ENCODE peak calls at places on chromosomes 2 and 18, in seven cellular contexts. T, W, B, K, J, M and A are unnamed samples.

GRCh38 chr2:98037666-98038339 is 42.1 kb upstream of the TMEM131 start:
- DNase-seq in M (peak), W (no peak), K (no peak), J (no peak), T (no peak), B (no peak), A (peak)

GRCh38 chr2:72932045-72932444 is 14.7 kb downstream of the EMX1 start:
- DNase-seq in M (no peak), K (no peak), T (no peak), B (no peak), W (no peak), J (no peak), A (no peak)

GRCh38 chr2:221571108-221571390 is 1.1 kb downstream of the EPHA4 start:
- DNase-seq in J (peak), T (no peak), W (no peak), B (no peak), M (peak), K (no peak), A (no peak)

GRCh38 chr2:239727182-239727775 is 297.9 kb downstream of the NDUFA10 start:
- DNase-seq in J (no peak), B (no peak), M (no peak), K (peak), W (no peak), T (no peak), A (peak)

GRCh38 chr2:104312684-104313083 is 541.2 kb upstream of the POU3F3 start:
- DNase-seq in B (no peak), J (no peak), W (no peak), T (no peak), K (no peak), M (no peak), A (no peak)

GRCh38 chr18:76460482-76460881 is 34.6 kb downstream of the ZNF516 start:
- DNase-seq in W (no peak), M (no peak), T (no peak), J (no peak), B (no peak), K (no peak), A (no peak)

GRCh38 chr18:43627833-43628370 is 350.6 kb upstream of the SYT4 start:
- DNase-seq in J (no peak), W (no peak), T (no peak), M (no peak), K (no peak), B (no peak), A (no peak)

GRCh38 chr18:48497863-48498262 is 41.0 kb upstream of the CTIF start:
- DNase-seq in B (no peak), K (no peak), M (no peak), W (no peak), T (no peak), J (no peak), A (no peak)

GRCh38 chr2:208150956-208151355 is 5.0 kb upstream of the CRYGB start:
- DNase-seq in M (no peak), K (no peak), B (no peak), J (no peak), T (no peak), W (no peak), A (no peak)

GRCh38 chr2:6224267-6224666 is 532.1 kb downstream of the SOX11 start:
- DNase-seq in M (no peak), J (peak), W (no peak), B (no peak), T (no peak), K (no peak), A (no peak)

GRCh38 chr2:58709274-58709673 is 468.1 kb upstream of the FANCL start:
- DNase-seq in J (no peak), T (no peak), B (no peak), M (no peak), W (no peak), K (no peak), A (no peak)

GRCh38 chr2:58710795-58711279 is 469.7 kb upstream of the FANCL start:
- DNase-seq in T (no peak), W (no peak), K (no peak), J (no peak), M (peak), B (no peak), A (no peak)

GRCh38 chr2:58709687-58710354 is 468.7 kb upstream of the FANCL start:
- DNase-seq in J (no peak), W (no peak), K (no peak), T (no peak), M (no peak), B (no peak), A (no peak)

GRCh38 chr2:58708565-58708964 is 467.4 kb upstream of the FANCL start:
- DNase-seq in M (no peak), K (no peak), J (no peak), B (no peak), W (no peak), T (no peak), A (no peak)
- TF ChIP-seq CTCF in M (no peak), K (no peak), J (no peak), B (no peak), W (no peak), T (no peak), A (peak)

DNA sequence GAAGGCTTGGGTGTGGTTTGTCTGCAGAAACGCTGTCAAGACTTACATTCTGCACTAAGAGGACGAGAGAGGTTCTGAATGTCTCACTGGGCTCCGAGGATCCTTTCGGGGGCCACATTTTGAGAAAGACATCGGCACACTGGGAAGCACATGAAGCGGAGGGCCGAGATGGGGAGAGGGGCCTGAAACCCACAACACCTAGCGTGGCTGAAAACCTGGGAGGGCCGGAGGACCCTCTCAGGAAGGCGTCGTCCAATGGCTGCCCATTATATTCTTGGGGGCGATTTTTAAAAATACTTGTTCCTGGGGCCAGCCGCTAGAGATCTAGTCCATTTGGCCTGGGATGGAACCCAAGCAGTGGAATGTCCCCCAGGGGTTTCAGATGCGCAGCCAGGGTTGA is 229.6 kb downstream of the GBX2 start:
- DNase-seq in B (no peak), M (no peak), W (no peak), T (no peak), K (no peak), J (no peak), A (no peak)
- TF ChIP-seq CTCF in B (no peak), M (no peak), W (no peak), T (no peak), K (no peak), J (no peak), A (no peak)

GRCh38 chr18:35998967-35999366 is 26.5 kb downstream of the RMP24 start:
- DNase-seq in J (peak), T (no peak), W (no peak), K (no peak), M (no peak), B (no peak), A (no peak)
- TF ChIP-seq CTCF in J (peak), T (no peak), W (no peak), K (peak), M (no peak), B (peak), A (peak)

GRCh38 chr2:60534034-60534393 is 19.4 kb downstream of the BCL11A start:
- DNase-seq in J (no peak), K (no peak), M (no peak), W (no peak), B (no peak), T (no peak), A (no peak)
- TF ChIP-seq CTCF in J (no peak), K (no peak), M (no peak), W (no peak), B (no peak), T (no peak), A (peak)